ENCODE peak calls at places on chromosomes 13 and 19, in eight cellular contexts. A, C, B, K, V, O, Y and J are unnamed samples.
A peak's percentile ranks its signal among the peaks of the same experiment; 100 is the strongest.

GRCh38 chr19:40513741-40514315 is 47.0 kb downstream of the SPTBN4 start:
- DNase-seq in B (no peak), C (no peak), K (no peak), A (no peak), V (no peak), Y (no peak), O (no peak), J (no peak)

GRCh38 chr13:43200736-43201135 is 177.3 kb downstream of the DNAJC15 start:
- DNase-seq in B (no peak), V (no peak), O (no peak), A (no peak), Y (no peak), C (no peak), K (no peak), J (no peak)

GRCh38 chr19:46859637-46860124 is 1.1 kb upstream of the ARHGAP35 start:
- DNase-seq in B (peak; percentile 98), O (no peak), Y (no peak), A (peak; percentile 36), C (peak; percentile 75), V (no peak), K (peak; percentile 70), J (peak; percentile 89)

GRCh38 chr19:30649934-30650614 is 277.9 kb downstream of the ZNF536 start:
- DNase-seq in O (no peak), C (no peak), B (peak; percentile 66), A (peak; percentile 77), V (no peak), Y (peak; percentile 52), K (peak; percentile 34), J (peak; percentile 24)

GRCh38 chr13:24216176-24216575 is 55.7 kb downstream of the SPATA13 start:
- DNase-seq in A (no peak), B (no peak), O (no peak), C (no peak), V (no peak), K (no peak), Y (no peak), J (no peak)

GRCh38 chr19:54030895-54031586 is 32.7 kb downstream of the VSTM1 start:
- DNase-seq in Y (no peak), K (peak; percentile 33), B (no peak), O (no peak), A (no peak), C (no peak), V (no peak), J (no peak)

GRCh38 chr13:48505597-48506091 is 27.2 kb downstream of the RCBTB2 start:
- DNase-seq in K (peak; percentile 21), B (no peak), C (no peak), V (peak; percentile 23), O (peak; percentile 85), A (peak; percentile 14), Y (no peak), J (peak; percentile 16)

GRCh38 chr13:66312312-66313087 is 917.6 kb downstream of the PCDH9 start:
- DNase-seq in A (peak; percentile 17), O (no peak), C (no peak), K (peak; percentile 60), B (no peak), V (peak; percentile 27), Y (peak; percentile 12), J (peak; percentile 8)

GRCh38 chr19:30374791-30375650 is 2.8 kb downstream of the ZNF536 start:
- DNase-seq in A (peak; percentile 64), Y (no peak), B (no peak), V (no peak), C (no peak), O (no peak), K (no peak), J (peak; percentile 13)

GRCh38 chr13:101453784-101454201 is 1.3 kb downstream of the ITGBL1 start:
- DNase-seq in K (no peak), C (peak; percentile 17), B (no peak), Y (no peak), V (no peak), A (peak; percentile 57), O (no peak), J (peak; percentile 44)

GRCh38 chr13:32587774-32588165 is 1.5 kb downstream of the PDS5B start:
- DNase-seq in A (no peak), Y (no peak), C (no peak), O (no peak), V (no peak), K (no peak), B (no peak), J (no peak)

GRCh38 chr19:42495663-42496062 is 32.6 kb downstream of the CEACAM1 start:
- DNase-seq in A (no peak), Y (no peak), C (no peak), O (no peak), V (no peak), K (no peak), B (no peak), J (no peak)

GRCh38 chr19:54644056-54644455 is 13.8 kb downstream of the LILRB1 start:
- DNase-seq in B (no peak), O (no peak), K (no peak), Y (no peak), A (no peak), C (peak; percentile 26), V (no peak), J (no peak)

GRCh38 chr19:16922592-16922934 is 33.8 kb downstream of the F2RL3 start:
- DNase-seq in V (no peak), K (no peak), B (no peak), C (no peak), A (no peak), O (no peak), Y (no peak), J (no peak)